ENCODE peak calls at places on chromosome 3, in eight cellular contexts. T is AG08395, P is IMR-90, N is nephron progenitor cell, D is hepatocyte, H is ACHN, F is NCI-H1436, E is HT1080. L is an unnamed sample.
A peak's percentile ranks its signal among the peaks of the same experiment; 100 is the strongest.

GRCh38 chr3:160134964-160135363 is 90.3 kb upstream of the C3orf80 start:
- DNase-seq in D (no peak), N (no peak), F (no peak), T (peak; percentile 70), P (peak; percentile 75), H (no peak), E (peak; percentile 58), L (no peak)

GRCh38 chr3:94114667-94115066 is 51.8 kb downstream of the NSUN3 start:
- DNase-seq in H (no peak), E (no peak), F (no peak), T (no peak), P (no peak), D (no peak), N (no peak), L (no peak)

GRCh38 chr3:86774082-86774691 is 216.8 kb downstream of the VGLL3 start:
- DNase-seq in E (peak; percentile 12), F (peak; percentile 1), N (no peak), H (peak; percentile 46), P (peak; percentile 58), D (peak; percentile 52), T (peak; percentile 23), L (no peak)

GRCh38 chr3:138544546-138544945 is 49.5 kb downstream of the CEP70 start:
- DNase-seq in N (no peak), E (no peak), D (no peak), P (no peak), F (no peak), T (no peak), H (no peak), L (no peak)

GRCh38 chr3:26452363-26452762 is 170.2 kb upstream of the LRRC3B start:
- DNase-seq in N (no peak), H (no peak), E (no peak), P (no peak), F (no peak), T (no peak), D (no peak), L (no peak)

GRCh38 chr3:139173372-139174108 is 128.8 kb upstream of the PRR23C start:
- DNase-seq in H (no peak), D (no peak), T (peak; percentile 50), N (no peak), P (no peak), E (peak; percentile 21), F (no peak), L (no peak)

GRCh38 chr3:189626286-189626685 is 4.9 kb upstream of the TP63 start:
- DNase-seq in H (no peak), F (no peak), E (no peak), T (no peak), P (no peak), N (no peak), D (no peak), L (no peak)

GRCh38 chr3:53531749-53532148 is 37.3 kb downstream of the CACNA1D start:
- DNase-seq in D (peak; percentile 41), N (no peak), T (no peak), P (no peak), F (no peak), H (no peak), E (no peak), L (no peak)

GRCh38 chr3:59791774-59792308 is 742.0 kb upstream of the CFAP20DC start:
- DNase-seq in E (no peak), D (no peak), N (no peak), F (no peak), H (no peak), P (no peak), T (no peak), L (no peak)

GRCh38 chr3:154970796-154971195 is 109.3 kb upstream of the MME start:
- DNase-seq in E (peak; percentile 70), P (peak; percentile 95), D (peak; percentile 11), N (no peak), F (no peak), T (peak; percentile 63), H (no peak), L (no peak)

GRCh38 chr3:51708216-51708845 is 1.5 kb downstream of the GRM2 start:
- DNase-seq in P (no peak), D (no peak), F (no peak), H (no peak), T (no peak), E (no peak), N (no peak), L (no peak)

GRCh38 chr3:4819294-4819693 is 159.9 kb upstream of the BHLHE40 start:
- DNase-seq in N (no peak), T (no peak), P (no peak), E (no peak), H (no peak), F (no peak), D (no peak), L (no peak)

GRCh38 chr3:98512576-98512975 is 10.1 kb downstream of the CLDND1 start:
- DNase-seq in E (no peak), D (no peak), T (no peak), N (no peak), H (no peak), P (no peak), F (no peak), L (no peak)

GRCh38 chr3:71478568-71478967 is 105.0 kb downstream of the FOXP1 start:
- DNase-seq in D (no peak), P (peak; percentile 26), N (no peak), T (peak; percentile 49), F (no peak), E (peak; percentile 50), H (no peak), L (no peak)

L was measured in type B pancreatic cell.